ENCODE peak calls at places on chromosomes 12 and 14, in ten cellular contexts. C, V, N, P, S, G, F, I, D and M are unnamed samples.

GRCh38 chr12:85835810-85836715 is at the start of gene RASSF9:
- DNase-seq in C (no peak), F (peak), D (peak), I (peak), P (peak), V (no peak), N (peak), G (peak), S (peak), M (no peak)

GRCh38 chr14:24080888-24081738 is 9.8 kb downstream of the CPNE6 start:
- DNase-seq in S (peak), C (peak), I (peak), D (peak), N (peak), F (peak), V (peak), P (peak), G (peak), M (no peak)

GRCh38 chr12:19402743-19403400 is 36.4 kb upstream of the AEBP2 start:
- DNase-seq in D (no peak), P (no peak), I (peak), G (peak), C (no peak), V (no peak), N (no peak), F (no peak), S (peak), M (no peak)

GRCh38 chr14:60508707-60509437 is at the start of gene SIX6:
- DNase-seq in P (peak), N (no peak), D (no peak), C (no peak), I (no peak), S (no peak), G (peak), V (no peak), F (no peak), M (no peak)

GRCh38 chr14:55707365-55707804 is 127.4 kb downstream of the KTN1 start:
- DNase-seq in D (no peak), N (no peak), F (no peak), C (no peak), V (no peak), P (peak), G (peak), I (no peak), S (no peak), M (no peak)

GRCh38 chr14:57486767-57487379 is 6.8 kb downstream of the CCDC198 start:
- DNase-seq in F (no peak), N (no peak), S (peak), V (peak), G (peak), I (no peak), C (no peak), D (no peak), P (peak), M (no peak)

GRCh38 chr12:51905507-51906438 is 1.5 kb upstream of the ACVRL1 start:
- DNase-seq in D (peak), G (no peak), F (no peak), N (peak), V (no peak), I (peak), C (no peak), S (peak), P (no peak), M (no peak)

GRCh38 chr12:116529048-116529447 is 30.1 kb upstream of the MAP1LC3B2 start:
- DNase-seq in G (peak), V (no peak), D (no peak), I (no peak), C (no peak), N (no peak), F (no peak), S (peak), P (no peak), M (peak)

GRCh38 chr14:103065861-103066260 is 8.5 kb upstream of the CDC42BPB start:
- DNase-seq in F (no peak), D (no peak), P (no peak), I (no peak), C (no peak), S (no peak), N (no peak), V (no peak), G (no peak), M (no peak)

GRCh38 chr12:26028953-26029740 is 70.7 kb downstream of the RASSF8 start:
- DNase-seq in G (peak), P (peak), D (no peak), C (no peak), S (peak), F (no peak), V (peak), I (no peak), N (peak), M (no peak)

GRCh38 chr12:29610473-29611174 is 113.1 kb upstream of the OVCH1 start:
- DNase-seq in N (no peak), C (no peak), F (no peak), D (no peak), I (no peak), V (no peak), S (no peak), P (no peak), G (peak), M (no peak)

GRCh38 chr12:88633312-88633711 is 53.0 kb upstream of the KITLG start:
- DNase-seq in V (no peak), I (no peak), S (no peak), N (no peak), P (no peak), G (no peak), D (no peak), C (no peak), F (no peak), M (no peak)

GRCh38 chr12:104546575-104546974 is 89.8 kb downstream of the CHST11 start:
- DNase-seq in N (no peak), I (peak), P (no peak), S (no peak), C (no peak), D (peak), F (no peak), G (no peak), V (no peak), M (no peak)

GRCh38 chr14:104545151-104545931 is 34.2 kb upstream of the C14orf180 start:
- DNase-seq in D (no peak), S (no peak), V (no peak), G (peak), C (no peak), I (no peak), F (no peak), N (no peak), P (no peak), M (no peak)

GRCh38 chr12:12890815-12891645 is at the start of gene GPRC5A:
- DNase-seq in N (peak), V (peak), D (peak), S (peak), C (peak), P (peak), G (peak), F (peak), I (peak), M (peak)

GRCh38 chr14:52551696-52552062 is 626 bp downstream of the TXNDC16 start:
- DNase-seq in G (peak), P (peak), C (no peak), I (no peak), F (no peak), S (no peak), N (no peak), V (no peak), D (no peak), M (no peak)

GRCh38 chr12:88314706-88315105 is 172.6 kb downstream of the TMTC3 start:
- DNase-seq in S (no peak), F (no peak), D (no peak), P (no peak), N (no peak), G (no peak), V (no peak), I (no peak), C (no peak), M (no peak)

GRCh38 chr12:65368071-65368470 is 89.6 kb downstream of the MSRB3 start:
- DNase-seq in I (no peak), N (no peak), S (no peak), C (no peak), G (no peak), D (no peak), F (no peak), V (no peak), P (peak), M (no peak)

GRCh38 chr12:89565002-89565401 is 39.2 kb upstream of the POC1B start:
- DNase-seq in I (no peak), P (no peak), C (no peak), N (no peak), D (no peak), G (no peak), S (no peak), F (no peak), V (no peak), M (no peak)

GRCh38 chr14:23354990-23355389 is 2.3 kb upstream of the SLC22A17 start:
- DNase-seq in C (no peak), S (no peak), P (no peak), F (no peak), D (no peak), G (no peak), I (no peak), V (no peak), N (no peak), M (no peak)

GRCh38 chr12:48683534-48683933 is 1.5 kb upstream of the KANSL2 start:
- DNase-seq in F (no peak), N (no peak), S (no peak), P (no peak), G (no peak), V (no peak), C (no peak), I (no peak), D (no peak), M (no peak)

GRCh38 chr12:120439646-120440247 is 1.8 kb downstream of the COX6A1 start:
- DNase-seq in D (peak), F (peak), P (peak), C (peak), G (peak), V (peak), S (peak), I (no peak), N (peak), M (no peak)

GRCh38 chr12:24852420-24852819 is 96.5 kb downstream of the BCAT1 start:
- DNase-seq in I (no peak), S (no peak), F (no peak), D (no peak), C (no peak), G (no peak), P (no peak), N (no peak), V (peak), M (no peak)

GRCh38 chr12:100718212-100718611 is 76.4 kb upstream of the ANO4 start:
- DNase-seq in D (no peak), I (no peak), G (peak), V (no peak), P (no peak), N (no peak), S (no peak), C (no peak), F (no peak), M (peak)

GRCh38 chr12:9124346-9125031 is 8.8 kb upstream of the A2M start:
- DNase-seq in D (no peak), P (no peak), C (no peak), N (no peak), V (no peak), I (no peak), G (no peak), S (no peak), F (no peak), M (no peak)

GRCh38 chr14:72907327-72907826 is 13.5 kb upstream of the DPF3 start:
- DNase-seq in P (no peak), D (no peak), N (peak), G (peak), I (no peak), F (no peak), V (no peak), S (no peak), C (no peak), M (no peak)

GRCh38 chr12:129550353-129550752 is 353.5 kb downstream of the TMEM132D start:
- DNase-seq in P (peak), C (no peak), S (peak), G (no peak), I (peak), D (peak), N (peak), V (no peak), F (no peak), M (no peak)

DNA sequence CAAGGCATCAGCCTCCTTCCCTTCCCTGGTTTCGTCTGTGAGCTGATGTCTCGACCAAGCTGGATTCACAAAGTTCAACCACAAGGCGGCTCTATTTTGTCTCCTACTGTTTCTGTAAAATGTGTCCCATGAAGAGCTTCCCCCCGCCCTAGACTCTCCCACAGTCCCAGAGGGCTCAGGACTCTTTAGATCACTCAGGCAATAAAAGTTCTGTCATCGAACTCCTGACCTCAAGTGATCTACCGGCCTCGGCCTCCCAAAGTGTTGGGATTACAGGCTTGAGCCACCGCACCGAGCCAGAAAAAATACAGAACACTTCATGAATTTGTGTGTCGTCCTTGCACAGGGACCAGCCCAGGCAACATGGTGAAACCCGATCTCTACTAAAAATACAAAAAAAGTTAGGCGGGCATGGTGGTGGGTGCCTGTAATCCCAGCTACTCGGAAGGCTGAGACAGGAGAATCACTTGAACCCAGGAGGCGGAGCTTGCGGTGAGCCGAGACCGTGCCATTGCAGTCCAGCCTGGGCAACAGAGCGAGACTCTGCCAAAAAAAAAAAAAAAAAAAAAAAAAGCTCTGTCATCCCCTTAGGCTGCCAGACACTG is 149.4 kb downstream of the BCL11B start:
- DNase-seq in D (no peak), I (no peak), N (no peak), S (no peak), P (no peak), F (no peak), C (no peak), V (no peak), G (no peak), M (no peak)
- TF ChIP-seq CTCF in D (no peak), I (no peak), N (no peak), S (no peak), P (no peak), F (no peak), C (no peak), V (no peak), G (no peak), M (no peak)

GRCh38 chr14:94769413-94770250 is at the start of gene GSC:
- DNase-seq in I (no peak), N (peak), C (no peak), F (no peak), D (no peak), P (peak), G (peak), V (peak), S (peak), M (no peak)
- H3K4me3 ChIP-seq in I (peak), N (peak), C (peak), F (peak), D (peak), P (peak), G (peak), V (peak), S (peak), M (peak)

DNA sequence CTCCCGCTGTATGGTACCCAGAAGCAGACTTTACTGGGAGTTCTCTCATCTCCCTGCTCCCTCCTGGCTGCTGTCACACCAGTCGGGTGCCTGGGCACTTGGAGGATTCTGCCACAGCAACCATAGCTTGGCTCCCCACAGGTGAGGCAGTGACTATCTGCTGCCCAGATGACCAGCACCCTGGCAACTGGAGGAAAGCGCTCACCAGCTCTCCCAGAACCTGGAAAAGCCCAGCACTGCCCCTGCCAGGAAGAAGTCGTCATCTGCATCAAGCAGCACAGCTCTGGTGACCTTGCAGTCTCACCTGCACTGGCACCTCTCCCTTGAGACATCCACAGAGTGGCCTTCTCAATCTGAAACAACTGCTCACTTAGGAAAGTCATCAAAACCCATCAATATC is 31.9 kb upstream of the TC2N start:
- DNase-seq in F (no peak), V (no peak), C (no peak), D (no peak), N (no peak), S (peak), I (no peak), G (no peak), P (no peak), M (no peak)
- TF ChIP-seq CTCF in F (no peak), V (no peak), C (no peak), D (no peak), N (no peak), S (peak), I (peak), G (no peak), P (no peak), M (no peak)

DNA sequence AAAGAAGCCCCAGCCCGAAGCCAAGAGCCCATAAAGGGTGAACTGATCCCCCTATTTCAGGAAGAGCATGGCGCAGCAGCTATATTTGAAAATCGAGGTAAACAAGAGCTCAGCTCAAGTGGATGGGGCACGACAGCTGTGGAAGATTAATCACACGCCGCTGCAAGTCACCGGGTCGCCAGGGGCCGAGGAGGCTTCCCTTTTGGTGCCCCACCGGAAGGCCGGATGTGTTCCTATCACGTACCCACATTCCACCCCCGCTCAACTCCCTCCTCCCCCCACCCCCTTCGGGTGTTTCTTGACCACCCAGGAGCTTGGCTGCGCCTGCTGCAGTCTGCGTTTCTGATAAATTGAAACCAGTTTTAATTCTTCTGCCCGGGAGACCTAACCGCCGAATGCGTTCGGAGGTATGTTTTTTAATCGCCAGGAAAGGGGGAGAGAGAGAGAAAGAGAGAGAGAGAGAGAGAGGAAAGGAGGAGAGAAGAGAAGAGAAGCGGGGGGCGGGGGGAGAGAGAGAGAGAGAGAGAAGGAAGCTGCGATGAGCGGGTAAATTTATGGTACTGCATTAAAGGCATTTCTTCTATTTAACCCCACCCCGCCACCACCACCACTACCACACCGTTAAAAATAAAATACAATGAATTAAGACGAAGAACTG is 1.8 kb downstream of the SLC8A3 start:
- DNase-seq in D (no peak), G (peak), S (no peak), I (no peak), N (peak), P (peak), C (peak), F (no peak), V (no peak), M (no peak)
- H3K4me3 ChIP-seq in D (peak), G (peak), S (no peak), I (peak), N (no peak), P (peak), C (peak), F (no peak), V (no peak), M (peak)

DNA sequence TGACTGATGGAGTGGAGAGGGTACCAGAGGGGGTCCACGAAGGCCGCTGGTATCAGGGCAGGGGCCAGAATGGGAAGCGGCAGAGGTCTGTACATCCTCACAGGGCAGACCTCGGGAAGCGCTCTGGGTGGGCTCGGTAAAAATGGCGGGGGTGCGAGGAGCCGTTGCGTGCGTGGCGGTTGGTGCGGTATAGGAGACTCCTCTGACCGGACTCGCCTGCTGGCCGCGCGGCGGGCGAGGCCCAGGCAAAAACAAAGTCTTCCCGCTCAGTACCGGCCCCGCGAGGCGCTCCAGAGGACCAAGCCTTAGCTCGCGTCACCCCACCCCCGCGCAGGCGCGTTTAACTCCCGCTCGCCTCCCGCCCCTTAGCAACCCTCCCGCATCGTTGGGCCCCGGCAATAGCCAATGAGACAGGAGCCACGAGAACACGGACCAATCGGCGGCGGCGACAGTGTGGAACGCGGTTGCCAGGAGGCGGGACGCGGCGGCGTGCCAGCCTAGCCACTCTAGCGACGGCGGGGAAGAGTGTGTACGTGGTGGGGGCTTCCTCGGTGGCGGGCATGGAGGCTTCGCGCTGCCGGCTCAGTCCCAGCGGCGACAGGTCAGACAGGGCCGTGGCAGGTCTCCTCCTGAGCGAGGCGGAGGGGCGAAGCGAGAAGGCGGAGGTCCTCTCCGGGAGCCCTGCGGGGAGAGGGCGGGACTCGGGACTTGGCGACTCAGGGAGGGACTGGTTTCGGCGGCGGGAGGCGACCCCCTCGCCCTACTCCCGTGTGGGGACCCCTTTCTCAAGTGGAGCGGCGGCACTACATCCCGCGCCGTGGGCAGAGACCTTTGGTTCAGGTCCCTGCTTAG is at the start of gene TULP3:
- DNase-seq in I (peak), N (peak), C (peak), D (peak), F (peak), V (peak), S (peak), P (peak), G (peak), M (peak)
- TF ChIP-seq CTCF in I (no peak), N (no peak), C (no peak), D (no peak), F (peak), V (no peak), S (peak), P (no peak), G (peak), M (peak)

DNA sequence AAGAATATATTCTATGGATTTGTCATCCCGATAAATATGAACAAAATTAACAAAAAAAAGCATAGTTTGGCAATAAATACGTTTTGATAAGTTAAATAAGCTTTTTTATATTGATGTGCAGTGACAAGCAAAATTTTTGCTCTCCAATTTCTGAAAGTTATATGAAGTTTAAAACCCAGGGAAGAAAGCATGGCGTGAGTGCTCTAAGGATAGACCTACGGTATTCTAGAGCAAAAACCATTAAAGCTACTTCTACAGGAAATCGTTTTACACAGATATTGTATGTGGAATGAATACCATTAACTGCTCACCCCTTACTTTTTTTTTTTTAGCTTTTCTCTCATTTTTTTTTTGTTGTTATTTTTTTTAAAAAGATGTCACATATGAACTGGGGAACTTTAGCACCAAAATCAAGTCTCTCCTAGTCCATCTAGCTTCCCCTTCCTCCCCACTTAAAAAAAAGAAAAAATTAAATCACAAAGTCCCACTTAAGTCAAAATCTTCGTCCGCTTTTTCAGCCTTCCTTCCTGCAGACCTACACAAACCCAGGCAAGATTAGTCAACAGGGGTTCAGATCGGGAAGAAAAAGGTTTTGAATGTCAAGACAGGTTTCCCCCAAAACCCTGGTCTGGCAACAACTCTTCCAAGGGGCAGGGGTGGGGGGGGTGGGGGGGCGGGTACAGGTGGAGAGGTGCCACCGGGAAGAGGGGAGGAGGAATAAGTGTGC is 4.4 kb downstream of the ZFP36L1 start:
- DNase-seq in D (no peak), I (no peak), N (no peak), C (no peak), P (no peak), S (no peak), V (no peak), F (no peak), G (no peak), M (no peak)
- H3K4me3 ChIP-seq in D (peak), I (peak), N (peak), C (peak), P (peak), S (no peak), V (no peak), F (peak), G (peak), M (peak)